ENCODE peak calls at places on chromosome 3, in four cellular contexts. I is Peyer's patch, D is astrocyte of the cerebellum, C is IMR-90. U is an unnamed sample.

GRCh38 chr3:125281411-125281810 is 68.9 kb upstream of the SLC12A8 start:
- DNase-seq in I (no peak), D (peak), C (no peak), U (no peak)

GRCh38 chr3:128262457-128262856 is 109.2 kb downstream of the EEFSEC start:
- DNase-seq in I (peak), D (no peak), C (no peak), U (no peak)

GRCh38 chr3:156843071-156843808 is 17.1 kb downstream of the LEKR1 start:
- DNase-seq in I (no peak), D (no peak), C (peak), U (no peak)

GRCh38 chr3:149352556-149352955 is 19.1 kb upstream of the TM4SF18 start:
- DNase-seq in I (peak), D (no peak), C (peak), U (no peak)

GRCh38 chr3:52289338-52289746 is 1.7 kb downstream of the GLYCTK start:
- DNase-seq in I (peak), D (no peak), C (no peak), U (no peak)

GRCh38 chr3:80408322-80408721 is 640.5 kb upstream of the ROBO1 start:
- DNase-seq in I (no peak), D (no peak), C (no peak), U (no peak)

GRCh38 chr3:194996746-194997145 is 274.2 kb downstream of the XXYLT1 start:
- DNase-seq in I (peak), D (no peak), C (no peak), U (no peak)

GRCh38 chr3:4841225-4841624 is 138.0 kb upstream of the BHLHE40 start:
- DNase-seq in I (no peak), D (no peak), C (peak), U (no peak)

GRCh38 chr3:15315003-15315402 is 17.4 kb downstream of the SH3BP5 start:
- DNase-seq in I (peak), D (no peak), C (no peak), U (no peak)

GRCh38 chr3:119500265-119500664 is 1.9 kb downstream of the TIMMDC1 start:
- DNase-seq in I (no peak), D (no peak), C (no peak), U (no peak)

GRCh38 chr3:98617841-98618240 is 24.4 kb upstream of the CPOX start:
- DNase-seq in I (no peak), D (no peak), C (no peak), U (no peak)

GRCh38 chr3:81352867-81353266 is 408.6 kb downstream of the GBE1 start:
- DNase-seq in I (no peak), D (no peak), C (peak), U (no peak)

GRCh38 chr3:124923833-124924232 is 10.7 kb downstream of the MUC13 start:
- DNase-seq in I (no peak), D (no peak), C (no peak), U (no peak)

GRCh38 chr3:127214990-127215389 is 22.1 kb downstream of the PRR23E start:
- DNase-seq in I (no peak), D (no peak), C (no peak), U (no peak)

DNA sequence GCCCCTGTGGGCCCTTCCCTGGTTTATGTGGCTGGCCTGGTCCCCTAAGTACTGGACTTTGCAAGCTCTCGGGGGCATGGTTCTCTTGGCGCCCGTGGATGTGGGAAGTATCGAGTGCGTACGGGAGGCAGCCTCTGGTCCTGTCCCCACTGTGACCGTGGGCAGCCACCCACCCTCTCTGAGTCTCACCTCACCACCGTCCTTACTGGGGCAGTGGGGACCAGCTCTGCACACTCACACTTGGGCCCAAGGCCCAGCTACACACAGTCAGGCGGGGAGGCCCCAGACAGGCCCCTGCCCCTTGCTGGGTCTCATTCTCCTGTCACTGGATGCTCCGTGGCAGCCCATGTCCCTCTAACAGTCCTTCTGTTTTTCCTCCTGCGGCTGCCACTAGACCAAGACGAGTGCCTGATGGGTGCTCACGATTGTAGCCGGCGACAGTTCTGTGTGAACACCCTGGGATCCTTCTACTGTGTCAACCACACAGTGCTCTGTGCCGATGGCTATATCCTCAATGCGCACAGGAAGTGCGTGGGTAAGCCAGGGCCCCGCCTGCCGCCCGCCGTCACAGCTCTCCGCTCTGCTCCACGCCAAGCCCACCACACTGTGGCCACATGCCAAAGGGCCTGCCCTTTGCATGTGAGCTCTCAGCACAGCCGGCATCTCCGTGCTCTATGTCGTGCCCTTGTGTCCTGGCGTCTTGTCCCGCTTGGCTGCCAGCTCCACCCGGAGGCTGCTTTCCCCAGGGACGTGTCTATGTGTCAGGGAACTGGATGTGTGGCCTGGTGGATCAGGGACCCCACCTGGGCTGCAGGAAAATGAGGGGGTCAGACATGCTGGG is 72.7 kb downstream of the FBLN2 start:
- DNase-seq in I (no peak), D (no peak), C (no peak), U (no peak)
- TF ChIP-seq CTCF in I (no peak), D (no peak), C (no peak), U (no peak)

DNA sequence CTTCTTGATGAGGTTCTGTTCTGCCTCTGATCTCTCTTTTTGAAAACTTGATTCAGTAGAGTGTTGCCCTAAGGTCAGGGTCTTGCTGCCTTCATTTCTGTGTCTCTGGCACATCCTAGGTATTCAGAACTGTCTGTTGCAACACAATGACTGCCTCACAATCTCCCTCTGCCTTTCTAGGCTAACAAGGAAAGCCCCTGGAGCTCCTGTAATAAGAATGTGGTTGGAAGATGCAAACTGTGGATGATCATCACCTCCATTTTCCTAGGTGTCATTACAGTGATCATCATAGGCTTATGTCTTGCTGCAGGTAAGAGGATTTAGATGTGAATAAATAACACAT is 7.0 kb downstream of the C3orf52 start:
- DNase-seq in I (no peak), D (no peak), C (peak), U (no peak)
- TF ChIP-seq CTCF in I (no peak), D (no peak), C (no peak), U (no peak)

DNA sequence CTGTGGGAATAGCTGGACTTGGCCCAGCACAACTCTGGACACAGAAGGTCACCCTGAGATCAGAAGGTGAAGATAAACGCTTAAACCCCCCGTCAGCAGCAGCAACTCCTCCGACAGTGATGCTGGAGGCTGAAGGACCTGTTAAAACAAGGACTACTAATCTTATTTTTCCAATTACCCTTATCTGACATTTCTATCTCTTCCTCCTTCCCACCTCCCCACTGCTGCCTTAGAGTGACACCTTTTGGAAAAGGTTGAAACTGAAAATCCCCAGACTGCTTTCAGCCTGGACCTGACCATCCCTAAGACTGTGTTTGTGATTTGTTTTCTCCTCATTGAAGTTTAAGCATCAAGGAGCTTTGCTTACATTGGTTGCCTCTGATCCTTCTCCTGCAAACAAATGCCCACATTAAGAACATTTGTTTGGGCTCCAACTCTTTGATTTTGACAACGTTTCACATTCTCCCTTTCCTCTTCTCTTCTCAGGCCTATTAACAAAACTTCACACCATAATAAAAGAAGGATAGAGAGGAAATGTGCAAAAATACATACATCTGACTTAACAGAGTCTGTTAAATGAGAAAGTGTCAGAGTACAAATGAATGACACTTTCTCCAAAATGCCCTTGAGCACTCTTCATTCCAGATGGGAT is 410.6 kb upstream of the WNT5A start:
- DNase-seq in I (no peak), D (no peak), C (peak), U (no peak)
- TF ChIP-seq CTCF in I (no peak), D (peak), C (peak), U (peak)

DNA sequence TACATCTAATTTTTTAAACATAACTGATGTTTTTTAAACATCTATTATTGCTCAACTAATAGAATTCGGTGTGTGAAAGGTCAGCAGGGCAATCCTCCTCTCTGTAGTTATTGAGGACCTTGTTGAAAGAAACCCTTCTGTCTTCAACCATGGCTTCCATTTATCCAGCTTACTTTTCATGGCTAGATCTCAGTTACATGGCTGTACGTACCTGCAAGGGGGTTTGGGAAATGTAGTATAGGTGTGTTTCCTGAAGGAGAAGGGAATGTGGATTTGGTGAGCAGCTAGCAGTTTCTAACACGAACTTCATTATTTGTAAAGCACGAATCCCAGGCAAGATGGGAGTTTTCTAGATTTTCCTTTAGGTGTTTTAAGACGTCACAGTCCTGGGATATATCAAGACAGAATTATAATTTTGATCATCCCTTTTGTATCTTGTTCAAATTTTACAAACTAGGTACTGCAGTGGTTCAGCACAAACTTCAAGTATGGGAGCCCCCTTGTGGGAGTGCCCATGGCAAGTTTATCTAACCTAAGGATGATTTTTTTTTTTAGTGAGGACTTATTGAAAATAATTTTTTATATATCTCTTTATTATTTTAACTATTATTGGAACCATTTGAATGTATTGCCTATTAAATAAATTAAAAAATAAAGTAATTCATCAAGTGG is 41.6 kb downstream of the FBXL2 start:
- DNase-seq in I (no peak), D (no peak), C (peak), U (no peak)
- TF ChIP-seq CTCF in I (no peak), D (peak), C (peak), U (peak)